ENCODE peak calls at places on chromosomes 11 and 22, in seven cellular contexts. R, P, U, E, G, B and T are unnamed samples.

GRCh38 chr22:33539902-33540751 is 380.1 kb downstream of the LARGE1 start:
- DNase-seq in R (peak), U (no peak), P (no peak), B (no peak), E (peak), G (no peak), T (no peak)

GRCh38 chr22:31230871-31231621 is 18.9 kb downstream of the LIMK2 start:
- DNase-seq in B (no peak), U (no peak), E (no peak), R (peak), P (peak), G (peak), T (peak)

GRCh38 chr22:38984224-38984623 is 2.1 kb downstream of the APOBEC3B start:
- DNase-seq in P (no peak), U (no peak), B (no peak), G (no peak), R (no peak), E (no peak), T (no peak)

GRCh38 chr11:77515483-77515882 is 41.6 kb upstream of the PAK1 start:
- DNase-seq in B (no peak), P (no peak), U (no peak), G (no peak), R (no peak), E (no peak), T (no peak)

GRCh38 chr22:46763051-46763705 is 728 bp downstream of the TBC1D22A start:
- DNase-seq in B (no peak), U (no peak), P (no peak), E (no peak), G (peak), R (peak), T (no peak)

GRCh38 chr11:614583-615452 is 932 bp downstream of the IRF7 start:
- DNase-seq in P (peak), G (no peak), B (no peak), E (no peak), R (no peak), U (peak), T (no peak)

GRCh38 chr11:65436412-65437032 is 13.9 kb downstream of the NEAT1 start:
- DNase-seq in R (no peak), U (no peak), P (no peak), G (peak), B (no peak), E (peak), T (no peak)

GRCh38 chr11:66951927-66952337 is 6.3 kb downstream of the PC start:
- DNase-seq in U (no peak), P (no peak), B (no peak), R (no peak), E (no peak), G (peak), T (no peak)

GRCh38 chr11:108115495-108116140 is 5.7 kb upstream of the ACAT1 start:
- DNase-seq in P (peak), B (no peak), U (no peak), R (peak), E (peak), G (peak), T (peak)